ENCODE peak calls at places on chromosomes 5 and 9, in nine cellular contexts. Z is GM23338, U is upper lobe of left lung, W is GM12891, R is transverse colon, S is GM12892, Q is HCT116, K is sigmoid colon, D is H1. X is an unnamed sample.

GRCh38 chr5:42982107-42982622 is 58.0 kb downstream of the ANXA2R start:
- DNase-seq in Z (no peak), U (peak; percentile 84), W (no peak), R (no peak), S (no peak), Q (no peak), K (no peak), D (no peak), X (no peak)

GRCh38 chr9:101566904-101567724 is 27.7 kb downstream of the PPP3R2 start:
- DNase-seq in Z (peak; percentile 65), U (no peak), W (no peak), R (no peak), S (no peak), Q (peak; percentile 22), K (no peak), D (no peak), X (no peak)

GRCh38 chr5:132510076-132510475 is 19.5 kb upstream of the IRF1 start:
- DNase-seq in Z (no peak), U (no peak), W (no peak), R (no peak), S (no peak), Q (no peak), K (no peak), D (no peak), X (no peak)

GRCh38 chr5:55294935-55295334 is 12.6 kb downstream of the DHX29 start:
- DNase-seq in Z (no peak), U (no peak), W (no peak), R (no peak), S (no peak), Q (no peak), K (no peak), D (no peak), X (no peak)

GRCh38 chr9:86960938-86961337 is 13.6 kb upstream of the GAS1 start:
- DNase-seq in Z (no peak), U (no peak), W (no peak), R (no peak), S (no peak), Q (no peak), K (no peak), D (no peak), X (no peak)

GRCh38 chr5:112248643-112249042 is 170.4 kb downstream of the EPB41L4A start:
- DNase-seq in Z (no peak), U (no peak), W (no peak), R (no peak), S (no peak), Q (no peak), K (no peak), D (no peak), X (no peak)

GRCh38 chr5:54821445-54822330 is 163.7 kb downstream of the ESM1 start:
- DNase-seq in Z (peak; percentile 41), U (no peak), W (no peak), R (no peak), S (no peak), Q (no peak), K (no peak), D (no peak), X (peak; percentile 32)

GRCh38 chr5:138942861-138943260 is 67.7 kb upstream of the LRRTM2 start:
- DNase-seq in Z (no peak), U (no peak), W (no peak), R (no peak), S (no peak), Q (no peak), K (no peak), D (no peak), X (peak; percentile 14)

GRCh38 chr9:128162215-128163026 is 2.4 kb downstream of the BBLN start:
- DNase-seq in Z (no peak), U (no peak), W (no peak), R (no peak), S (no peak), Q (no peak), K (no peak), D (no peak), X (no peak)

GRCh38 chr5:134541736-134542376 is 16.4 kb downstream of the JADE2 start:
- DNase-seq in Z (peak; percentile 81), U (no peak), W (no peak), R (peak; percentile 21), S (no peak), Q (no peak), K (no peak), D (peak; percentile 85), X (peak; percentile 48)

GRCh38 chr9:4784403-4784802 is 8.3 kb upstream of the RCL1 start:
- DNase-seq in Z (no peak), U (no peak), W (no peak), R (no peak), S (no peak), Q (no peak), K (no peak), D (no peak), X (no peak)

GRCh38 chr5:126865299-126865698 is 88.4 kb downstream of the LMNB1 start:
- DNase-seq in Z (no peak), U (no peak), W (no peak), R (no peak), S (no peak), Q (no peak), K (no peak), D (no peak), X (no peak)

GRCh38 chr5:148729182-148729581 is 74.9 kb upstream of the HTR4 start:
- DNase-seq in Z (peak; percentile 46), U (no peak), W (no peak), R (peak; percentile 15), S (no peak), Q (no peak), K (no peak), D (no peak), X (no peak)

GRCh38 chr5:177404641-177405134 is 4.2 kb upstream of the PFN3 start:
- DNase-seq in Z (no peak), U (no peak), W (no peak), R (no peak), S (no peak), Q (no peak), K (no peak), D (no peak), X (no peak)

GRCh38 chr5:39384271-39384670 is 20.0 kb upstream of the C9 start:
- DNase-seq in Z (no peak), U (no peak), W (no peak), R (no peak), S (no peak), Q (no peak), K (no peak), D (no peak), X (no peak)

GRCh38 chr5:89276566-89277305 is 393.8 kb upstream of the MEF2C start:
- DNase-seq in Z (no peak), U (no peak), W (no peak), R (no peak), S (no peak), Q (no peak), K (no peak), D (no peak), X (no peak)

GRCh38 chr5:149387982-149388381 is 8.9 kb upstream of the IL17B start:
- DNase-seq in Z (no peak), U (no peak), W (no peak), R (no peak), S (no peak), Q (no peak), K (peak; percentile 70), D (no peak), X (no peak)

GRCh38 chr9:22097712-22098111 is 88.6 kb upstream of the CDKN2B start:
- DNase-seq in Z (no peak), U (no peak), W (no peak), R (no peak), S (no peak), Q (no peak), K (no peak), D (no peak), X (no peak)

GRCh38 chr5:31407921-31408714 is 123.8 kb downstream of the DROSHA start:
- DNase-seq in Z (no peak), U (no peak), W (no peak), R (no peak), S (no peak), Q (no peak), K (no peak), D (no peak), X (no peak)

GRCh38 chr9:134303601-134304000 is 22.7 kb upstream of the RXRA start:
- DNase-seq in Z (no peak), U (no peak), W (no peak), R (no peak), S (no peak), Q (no peak), K (no peak), D (no peak), X (no peak)

GRCh38 chr5:139856694-139857093 is 61.1 kb downstream of the PSD2 start:
- DNase-seq in Z (no peak), U (no peak), W (no peak), R (no peak), S (no peak), Q (no peak), K (no peak), D (no peak), X (no peak)

DNA sequence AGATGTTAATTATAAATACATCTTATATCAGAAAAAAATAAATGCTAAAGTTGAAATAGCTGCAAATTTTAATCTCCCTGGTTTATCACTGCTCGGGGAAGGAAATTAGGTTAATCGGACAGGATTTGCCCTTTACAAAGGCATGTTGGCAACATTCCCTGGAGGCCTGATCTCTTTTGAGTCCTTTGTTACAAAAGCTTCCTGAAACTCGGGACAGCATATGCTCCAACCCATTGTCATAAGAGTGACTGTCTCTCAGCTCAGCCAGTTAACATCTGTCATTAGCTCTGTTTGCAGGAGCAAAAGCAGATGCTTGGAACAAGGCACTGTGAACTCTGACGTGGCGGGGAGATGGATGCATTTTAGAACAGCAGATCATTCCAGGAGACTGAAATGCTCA is 80.6 kb downstream of the MYO10 start:
- DNase-seq in Z (peak; percentile 43), U (no peak), W (no peak), R (no peak), S (no peak), Q (no peak), K (no peak), D (no peak), X (peak; percentile 39)
- TF ChIP-seq POLR2AphosphoS5 in Z (no peak), U (no peak), W (no peak), R (peak; percentile 13), S (no peak), Q (no peak), K (no peak), D (no peak), X (no peak)

DNA sequence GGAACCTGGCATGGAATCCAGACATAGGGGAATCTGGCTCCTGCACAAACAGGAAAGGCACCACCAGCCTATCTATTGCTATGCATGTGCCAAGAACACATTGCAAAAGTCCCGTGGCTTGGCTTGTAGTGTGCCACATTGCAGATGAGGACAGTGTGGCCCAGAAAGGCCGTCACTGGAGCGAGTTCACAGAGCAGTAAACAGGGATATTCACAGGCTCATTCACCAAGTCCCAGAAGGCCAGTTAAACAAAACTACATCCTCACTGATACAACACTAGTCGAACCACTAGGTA is 39.6 kb upstream of the TRIM32 start:
- DNase-seq in Z (no peak), U (no peak), W (no peak), R (no peak), S (no peak), Q (no peak), K (no peak), D (no peak), X (no peak)
- TF ChIP-seq POLR2AphosphoS5 in Z (no peak), U (no peak), W (no peak), R (no peak), S (no peak), Q (no peak), K (no peak), D (no peak), X (no peak)

GRCh38 chr5:151051066-151051930 is 29.5 kb downstream of the TNIP1 start:
- DNase-seq in Z (peak; percentile 94), U (no peak), W (peak; percentile 72), R (peak; percentile 89), S (peak; percentile 71), Q (peak; percentile 56), K (peak; percentile 92), D (peak; percentile 88), X (peak; percentile 87)
- TF ChIP-seq POLR2AphosphoS5 in Z (no peak), U (no peak), W (no peak), R (no peak), S (peak; percentile 35), Q (no peak), K (no peak), D (no peak), X (peak; percentile 69)

GRCh38 chr9:136656795-136657611 is 5.7 kb upstream of the EGFL7 start:
- DNase-seq in Z (no peak), U (peak; percentile 73), W (no peak), R (no peak), S (no peak), Q (no peak), K (no peak), D (peak; percentile 46), X (no peak)
- TF ChIP-seq POLR2AphosphoS5 in Z (no peak), U (peak; percentile 9), W (no peak), R (no peak), S (no peak), Q (no peak), K (no peak), D (no peak), X (no peak)

X was measured in stomach.